ENCODE peak calls at places on chromosome 14, in four cellular contexts. One of them, this sample, is unnamed.

GRCh38 chr14:98605043-98605442 is 667.0 kb downstream of the BCL11B start:
- DNase-seq in K562: no peak
- DNase-seq in GM12878: no peak
- DNase-seq in GM12891: no peak
- DNase-seq in this sample: no peak

GRCh38 chr14:33691907-33692306 is 259.0 kb downstream of the EGLN3 start:
- DNase-seq in K562: no peak
- DNase-seq in GM12878: no peak
- DNase-seq in GM12891: no peak
- DNase-seq in this sample: no peak

GRCh38 chr14:74547331-74547927 is 53.9 kb downstream of the ISCA2 start:
- DNase-seq in K562: no peak
- DNase-seq in GM12878: no peak
- DNase-seq in GM12891: no peak
- DNase-seq in this sample: no peak

GRCh38 chr14:99682809-99683618 is 1.1 kb upstream of the CYP46A1 start:
- DNase-seq in K562: peak
- DNase-seq in GM12878: no peak
- DNase-seq in GM12891: peak
- DNase-seq in this sample: peak

GRCh38 chr14:59215353-59215752 is 26.9 kb downstream of the DAAM1 start:
- DNase-seq in K562: no peak
- DNase-seq in GM12878: no peak
- DNase-seq in GM12891: no peak
- DNase-seq in this sample: no peak

GRCh38 chr14:87131879-87132278 is 861.1 kb downstream of the GALC start:
- DNase-seq in K562: no peak
- DNase-seq in GM12878: no peak
- DNase-seq in GM12891: no peak
- DNase-seq in this sample: no peak

GRCh38 chr14:34649344-34649743 is 19.4 kb upstream of the SNX6 start:
- DNase-seq in K562: no peak
- DNase-seq in GM12878: no peak
- DNase-seq in GM12891: no peak
- DNase-seq in this sample: no peak

GRCh38 chr14:71474291-71474690 is 457.9 kb upstream of the RGS6 start:
- DNase-seq in K562: no peak
- DNase-seq in GM12878: no peak
- DNase-seq in GM12891: no peak
- DNase-seq in this sample: no peak

GRCh38 chr14:102622262-102622885 is 29.9 kb downstream of the RCOR1 start:
- DNase-seq in K562: no peak
- DNase-seq in GM12878: no peak
- DNase-seq in GM12891: no peak
- DNase-seq in this sample: peak

GRCh38 chr14:99260116-99260515 is 11.9 kb downstream of the BCL11B start:
- DNase-seq in K562: no peak
- DNase-seq in GM12878: no peak
- DNase-seq in GM12891: no peak
- DNase-seq in this sample: no peak

GRCh38 chr14:71467419-71467818 is 464.8 kb upstream of the RGS6 start:
- DNase-seq in K562: no peak
- DNase-seq in GM12878: no peak
- DNase-seq in GM12891: no peak
- DNase-seq in this sample: no peak

GRCh38 chr14:92938235-92938875 is 15.4 kb downstream of the CHGA start:
- DNase-seq in K562: no peak
- DNase-seq in GM12878: no peak
- DNase-seq in GM12891: no peak
- DNase-seq in this sample: no peak

GRCh38 chr14:104447750-104448149 is 131.8 kb upstream of the C14orf180 start:
- DNase-seq in K562: no peak
- DNase-seq in GM12878: no peak
- DNase-seq in GM12891: no peak
- DNase-seq in this sample: no peak

GRCh38 chr14:34365309-34365915 is 96.6 kb downstream of the SPTSSA start:
- DNase-seq in K562: no peak
- DNase-seq in GM12878: no peak
- DNase-seq in GM12891: no peak
- DNase-seq in this sample: no peak

GRCh38 chr14:52848626-52849025 is 57.2 kb upstream of the GNPNAT1 start:
- DNase-seq in K562: no peak
- DNase-seq in GM12878: no peak
- DNase-seq in GM12891: no peak
- DNase-seq in this sample: no peak

GRCh38 chr14:99029150-99029915 is 242.7 kb downstream of the BCL11B start:
- DNase-seq in K562: no peak
- DNase-seq in GM12878: no peak
- DNase-seq in GM12891: no peak
- DNase-seq in this sample: no peak

GRCh38 chr14:103315368-103315911 is 18.6 kb upstream of the EIF5 start:
- DNase-seq in K562: no peak
- DNase-seq in GM12878: no peak
- DNase-seq in GM12891: no peak
- DNase-seq in this sample: no peak

GRCh38 chr14:30058401-30058800 is 130.8 kb upstream of the PRKD1 start:
- DNase-seq in K562: no peak
- DNase-seq in GM12878: no peak
- DNase-seq in GM12891: no peak
- DNase-seq in this sample: no peak

GRCh38 chr14:70709726-70710382 is 68.1 kb downstream of the TTC9 start:
- DNase-seq in K562: no peak
- DNase-seq in GM12878: no peak
- DNase-seq in GM12891: no peak
- DNase-seq in this sample: no peak

GRCh38 chr14:29724991-29725390 is 202.7 kb downstream of the PRKD1 start:
- DNase-seq in K562: no peak
- DNase-seq in GM12878: no peak
- DNase-seq in GM12891: no peak
- DNase-seq in this sample: no peak

GRCh38 chr14:91732859-91733477 is 1.1 kb upstream of the CATSPERB start:
- DNase-seq in K562: no peak
- DNase-seq in GM12878: no peak
- DNase-seq in GM12891: no peak
- DNase-seq in this sample: no peak

GRCh38 chr14:67260114-67260513 is 18.9 kb downstream of the PALS1 start:
- DNase-seq in K562: no peak
- DNase-seq in GM12878: no peak
- DNase-seq in GM12891: no peak
- DNase-seq in this sample: no peak

GRCh38 chr14:50345891-50346422 is 33.8 kb downstream of the DMAC2L start:
- DNase-seq in K562: no peak
- DNase-seq in GM12878: no peak
- DNase-seq in GM12891: no peak
- DNase-seq in this sample: no peak

GRCh38 chr14:95068521-95068920 is 88.8 kb downstream of the DICER1 start:
- DNase-seq in K562: no peak
- DNase-seq in GM12878: no peak
- DNase-seq in GM12891: no peak
- DNase-seq in this sample: no peak

GRCh38 chr14:30211326-30211725 is 283.7 kb upstream of the PRKD1 start:
- DNase-seq in K562: no peak
- DNase-seq in GM12878: no peak
- DNase-seq in GM12891: no peak
- DNase-seq in this sample: no peak

GRCh38 chr14:100972134-100972905 is 68.8 kb upstream of the RTL1 start:
- DNase-seq in K562: no peak
- DNase-seq in GM12878: no peak
- DNase-seq in GM12891: no peak
- DNase-seq in this sample: no peak

GRCh38 chr14:61381589-61381988 is 60.2 kb downstream of the PRKCH start:
- DNase-seq in K562: no peak
- DNase-seq in GM12878: no peak
- DNase-seq in GM12891: no peak
- DNase-seq in this sample: no peak

GRCh38 chr14:21071225-21072041 is 1.3 kb downstream of the ARHGEF40 start:
- DNase-seq in K562: peak
- DNase-seq in GM12878: peak
- DNase-seq in GM12891: peak
- DNase-seq in this sample: peak

GRCh38 chr14:32074887-32075572 is 2.1 kb upstream of the ARHGAP5 start:
- DNase-seq in K562: no peak
- DNase-seq in GM12878: no peak
- DNase-seq in GM12891: no peak
- DNase-seq in this sample: no peak

GRCh38 chr14:32077081-32078029 is at the start of gene ARHGAP5:
- DNase-seq in K562: no peak
- DNase-seq in GM12878: no peak
- DNase-seq in GM12891: peak
- DNase-seq in this sample: no peak

GRCh38 chr14:32076278-32077080 is 625 bp upstream of the ARHGAP5 start:
- DNase-seq in K562: peak
- DNase-seq in GM12878: peak
- DNase-seq in GM12891: peak
- DNase-seq in this sample: peak

GRCh38 chr14:32073537-32074189 is 3.4 kb upstream of the ARHGAP5 start:
- DNase-seq in K562: peak
- DNase-seq in GM12878: peak
- DNase-seq in GM12891: peak
- DNase-seq in this sample: peak

GRCh38 chr14:32075636-32076277 is 1.3 kb upstream of the ARHGAP5 start:
- DNase-seq in K562: no peak
- DNase-seq in GM12878: no peak
- DNase-seq in GM12891: no peak
- DNase-seq in this sample: no peak
- TF ChIP-seq SPI1 in K562: no peak
- TF ChIP-seq SPI1 in GM12878: no peak
- TF ChIP-seq SPI1 in GM12891: no peak
- TF ChIP-seq SPI1 in this sample: no peak

GRCh38 chr14:83913466-83913865 is 1616.5 kb upstream of the FLRT2 start:
- DNase-seq in K562: no peak
- DNase-seq in GM12878: no peak
- DNase-seq in GM12891: no peak
- DNase-seq in this sample: no peak

GRCh38 chr14:83905157-83905556 is 1624.8 kb upstream of the FLRT2 start:
- DNase-seq in K562: no peak
- DNase-seq in GM12878: no peak
- DNase-seq in GM12891: no peak
- DNase-seq in this sample: no peak

DNA sequence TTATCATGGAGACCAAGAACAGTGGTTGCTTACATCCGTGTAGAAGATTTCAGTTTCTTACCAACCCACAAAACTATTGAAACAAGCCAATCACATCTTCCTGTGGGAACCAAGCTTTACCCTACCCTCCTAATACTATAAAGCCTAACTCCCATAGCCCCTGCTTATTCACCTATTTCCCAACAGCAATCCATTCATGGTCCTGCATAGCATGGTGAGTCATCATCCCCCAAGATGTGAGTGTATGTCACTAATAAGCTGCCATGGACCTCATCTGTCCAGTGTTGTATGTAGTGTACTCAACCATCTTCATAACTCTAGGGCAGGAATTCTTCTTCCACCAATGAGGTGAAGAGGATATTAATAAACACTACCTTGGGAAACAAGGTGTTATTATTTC is 1620.4 kb upstream of the FLRT2 start:
- DNase-seq in K562: no peak
- DNase-seq in GM12878: no peak
- DNase-seq in GM12891: no peak
- DNase-seq in this sample: no peak
- TF ChIP-seq SPI1 in K562: no peak
- TF ChIP-seq SPI1 in GM12878: no peak
- TF ChIP-seq SPI1 in GM12891: no peak
- TF ChIP-seq SPI1 in this sample: no peak

GRCh38 chr14:68740798-68741480 is 51.9 kb downstream of the ZFP36L1 start:
- DNase-seq in K562: no peak
- DNase-seq in GM12878: no peak
- DNase-seq in GM12891: no peak
- DNase-seq in this sample: no peak

GRCh38 chr14:68739701-68740100 is 53.2 kb downstream of the ZFP36L1 start:
- DNase-seq in K562: no peak
- DNase-seq in GM12878: no peak
- DNase-seq in GM12891: no peak
- DNase-seq in this sample: no peak

GRCh38 chr14:68744613-68745012 is 48.3 kb downstream of the ZFP36L1 start:
- DNase-seq in K562: no peak
- DNase-seq in GM12878: no peak
- DNase-seq in GM12891: no peak
- DNase-seq in this sample: no peak

GRCh38 chr14:68741481-68741799 is 51.4 kb downstream of the ZFP36L1 start:
- DNase-seq in K562: no peak
- DNase-seq in GM12878: no peak
- DNase-seq in GM12891: no peak
- DNase-seq in this sample: no peak

GRCh38 chr14:68741839-68742470 is 50.9 kb downstream of the ZFP36L1 start:
- DNase-seq in K562: no peak
- DNase-seq in GM12878: peak
- DNase-seq in GM12891: peak
- DNase-seq in this sample: peak
- TF ChIP-seq SPI1 in K562: peak
- TF ChIP-seq SPI1 in GM12878: peak
- TF ChIP-seq SPI1 in GM12891: peak
- TF ChIP-seq SPI1 in this sample: peak

GRCh38 chr14:77979666-77980351 is 179.9 kb downstream of the ADCK1 start:
- DNase-seq in K562: peak
- DNase-seq in GM12878: no peak
- DNase-seq in GM12891: no peak
- DNase-seq in this sample: no peak

GRCh38 chr14:77979171-77979570 is 179.3 kb downstream of the ADCK1 start:
- DNase-seq in K562: no peak
- DNase-seq in GM12878: no peak
- DNase-seq in GM12891: no peak
- DNase-seq in this sample: no peak

GRCh38 chr14:77985235-77985634 is 184.9 kb upstream of the NRXN3 start:
- DNase-seq in K562: no peak
- DNase-seq in GM12878: no peak
- DNase-seq in GM12891: no peak
- DNase-seq in this sample: no peak

DNA sequence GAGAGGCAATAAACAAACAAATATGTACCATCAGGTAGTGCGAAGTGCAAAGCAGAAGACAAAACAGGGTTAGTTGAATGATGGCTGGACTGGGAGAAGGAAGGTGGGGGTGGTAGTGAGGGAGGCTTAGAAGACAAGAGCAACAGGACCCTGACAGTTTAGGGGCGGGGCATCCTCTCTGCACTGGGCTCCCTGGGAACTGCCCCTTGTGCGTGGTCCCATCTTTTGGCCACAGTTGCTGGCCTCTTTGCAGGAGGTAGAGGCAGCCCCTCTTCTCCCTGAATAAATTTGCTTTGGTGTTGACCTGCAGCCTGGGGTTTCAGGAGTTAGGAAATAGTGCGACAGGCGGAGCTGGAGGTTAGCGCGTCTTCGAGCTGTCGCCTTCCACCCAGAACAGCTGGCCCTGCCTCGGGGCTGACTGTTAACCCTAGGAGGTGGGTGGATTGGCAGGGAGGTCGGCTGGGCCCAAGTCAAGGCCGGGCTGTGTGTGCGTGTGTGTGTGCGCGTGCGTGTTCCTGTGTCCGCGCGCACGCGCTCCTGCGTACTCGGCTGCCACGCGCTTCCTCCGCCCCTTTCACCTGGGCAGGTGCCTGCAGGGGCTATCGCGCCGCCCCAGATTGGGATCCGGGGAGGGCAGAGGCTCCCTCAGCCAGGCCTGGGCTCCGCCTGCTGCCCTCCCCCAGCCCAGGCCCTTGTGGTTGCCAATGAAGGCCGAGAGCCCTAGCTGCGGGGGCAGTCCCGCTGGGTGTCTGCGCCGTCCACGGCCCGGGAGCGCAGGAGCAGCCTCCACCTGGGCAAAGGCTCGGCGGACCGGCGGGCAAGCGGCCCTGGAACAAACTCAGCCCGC is 180.8 kb downstream of the ADCK1 start:
- DNase-seq in K562: no peak
- DNase-seq in GM12878: no peak
- DNase-seq in GM12891: no peak
- DNase-seq in this sample: no peak
- TF ChIP-seq SPI1 in K562: no peak
- TF ChIP-seq SPI1 in GM12878: no peak
- TF ChIP-seq SPI1 in GM12891: no peak
- TF ChIP-seq SPI1 in this sample: no peak

This sample was measured in HL-60.